ENCODE peak calls at places on chromosomes 11 and 22, in seven cellular contexts. B, W, O, H, T, J and L are unnamed samples. For H3K36me3, the result is how much of the 10 kb centered on the place peaks cover.

GRCh38 chr11:124754309-124754708 is 2.3 kb upstream of the VSIG2 start:
- DNase-seq in B (no peak), W (no peak), O (no peak), H (no peak), T (no peak), J (no peak), L (no peak)

GRCh38 chr11:68403424-68403823 is 57.1 kb upstream of the PPP6R3 start:
- DNase-seq in B (no peak), W (no peak), O (no peak), H (no peak), T (no peak), J (no peak), L (no peak)

GRCh38 chr22:41524809-41525449 is 19.3 kb downstream of the POLR3H start:
- DNase-seq in B (no peak), W (no peak), O (no peak), H (no peak), T (no peak), J (peak), L (no peak)

GRCh38 chr11:131640320-131640719 is 269.9 kb downstream of the NTM start:
- DNase-seq in B (no peak), W (no peak), O (no peak), H (no peak), T (no peak), J (no peak), L (no peak)

GRCh38 chr22:48346911-48347310 is 1480.8 kb downstream of the BRD1 start:
- DNase-seq in B (no peak), W (no peak), O (no peak), H (no peak), T (no peak), J (no peak), L (no peak)

GRCh38 chr11:27296406-27296994 is 66.5 kb downstream of the CCDC34 start:
- DNase-seq in B (no peak), W (no peak), O (peak), H (no peak), T (peak), J (no peak), L (peak)

GRCh38 chr11:119206512-119207299 is 567 bp downstream of the CBL start:
- DNase-seq in B (no peak), W (peak), O (peak), H (peak), T (no peak), J (peak), L (peak)

GRCh38 chr22:24431309-24432034 is 4.1 kb downstream of the ADORA2A start:
- DNase-seq in B (no peak), W (no peak), O (no peak), H (peak), T (no peak), J (no peak), L (no peak)

GRCh38 chr11:10792385-10793068 is 16.2 kb downstream of the EIF4G2 start:
- DNase-seq in B (peak), W (peak), O (peak), H (peak), T (peak), J (peak), L (peak)

GRCh38 chr11:73528420-73528819 is 69.5 kb downstream of the FAM168A start:
- DNase-seq in B (no peak), W (no peak), O (no peak), H (no peak), T (no peak), J (no peak), L (no peak)

GRCh38 chr11:65911682-65912568 is 6.9 kb downstream of the C11orf68 start:
- DNase-seq in B (no peak), W (peak), O (no peak), H (peak), T (peak), J (no peak), L (peak)

GRCh38 chr11:111308140-111308539 is 9.8 kb downstream of the POU2AF3 start:
- DNase-seq in B (no peak), W (no peak), O (no peak), H (no peak), T (peak), J (no peak), L (no peak)

GRCh38 chr11:121194731-121195596 is 93.9 kb downstream of the TECTA start:
- DNase-seq in B (peak), W (no peak), O (peak), H (peak), T (peak), J (peak), L (peak)

GRCh38 chr11:68963779-68964178 is 17.0 kb downstream of the MRGPRD start:
- DNase-seq in B (no peak), W (no peak), O (no peak), H (no peak), T (no peak), J (no peak), L (no peak)

GRCh38 chr11:48055292-48056132 is 75.2 kb downstream of the PTPRJ start:
- DNase-seq in B (no peak), W (no peak), O (peak), H (no peak), T (peak), J (peak), L (no peak)

GRCh38 chr22:37032535-37033460 is 13.3 kb downstream of the MPST start:
- DNase-seq in B (no peak), W (no peak), O (no peak), H (peak), T (peak), J (no peak), L (no peak)

GRCh38 chr22:47191630-47192105 is 429.2 kb downstream of the TBC1D22A start:
- DNase-seq in B (no peak), W (no peak), O (no peak), H (no peak), T (no peak), J (no peak), L (no peak)

GRCh38 chr11:70675697-70676374 is 277.5 kb downstream of the CTTN start:
- DNase-seq in B (no peak), W (no peak), O (no peak), H (no peak), T (no peak), J (no peak), L (no peak)

GRCh38 chr22:39901519-39902146 is 749 bp downstream of the GRAP2 start:
- DNase-seq in B (no peak), W (no peak), O (no peak), H (no peak), T (no peak), J (no peak), L (no peak)

GRCh38 chr11:122741613-122742012 is 86.1 kb downstream of the UBASH3B start:
- DNase-seq in B (no peak), W (peak), O (no peak), H (peak), T (peak), J (no peak), L (peak)

GRCh38 chr11:62909107-62909894 is 11.9 kb downstream of the CHRM1 start:
- DNase-seq in B (no peak), W (peak), O (peak), H (peak), T (peak), J (no peak), L (peak)

GRCh38 chr11:82863209-82863608 is 37.0 kb downstream of the PRCP start:
- DNase-seq in B (no peak), W (no peak), O (no peak), H (no peak), T (no peak), J (no peak), L (no peak)

GRCh38 chr11:65420506-65421203 is 1.9 kb upstream of the NEAT1 start:
- DNase-seq in B (no peak), W (no peak), O (no peak), H (no peak), T (no peak), J (no peak), L (peak)

GRCh38 chr22:42938449-42938848 is 76.5 kb downstream of the PACSIN2 start:
- DNase-seq in B (no peak), W (no peak), O (no peak), H (no peak), T (no peak), J (no peak), L (no peak)
- H3K36me3 ChIP-seq in B (under half), W (under half), O (under half), H (under half), T (under half), J (under half), L (under half)

GRCh38 chr22:49894321-49895072 is 23.7 kb downstream of the ALG12 start:
- DNase-seq in B (no peak), W (no peak), O (no peak), H (no peak), T (no peak), J (no peak), L (no peak)
- H3K36me3 ChIP-seq in B (under half), W (under half), O (under half), H (under half), T (under half), J (under half), L (under half)

GRCh38 chr22:45185718-45186511 is 22.2 kb downstream of the NUP50 start:
- DNase-seq in B (no peak), W (no peak), O (no peak), H (no peak), T (no peak), J (no peak), L (peak)

GRCh38 chr22:45192701-45193187 is 29.0 kb downstream of the NUP50 start:
- DNase-seq in B (no peak), W (no peak), O (no peak), H (no peak), T (no peak), J (no peak), L (peak)

GRCh38 chr22:45187891-45188290 is 24.2 kb downstream of the NUP50 start:
- DNase-seq in B (no peak), W (no peak), O (no peak), H (no peak), T (no peak), J (no peak), L (no peak)

GRCh38 chr22:45190473-45190872 is 26.7 kb downstream of the NUP50 start:
- DNase-seq in B (no peak), W (no peak), O (no peak), H (no peak), T (no peak), J (no peak), L (no peak)

GRCh38 chr22:45188779-45189178 is 25.1 kb downstream of the NUP50 start:
- DNase-seq in B (no peak), W (no peak), O (no peak), H (no peak), T (no peak), J (no peak), L (no peak)
- H3K36me3 ChIP-seq in B (under half), W (under half), O (half or more), H (under half), T (under half), J (under half), L (under half)

DNA sequence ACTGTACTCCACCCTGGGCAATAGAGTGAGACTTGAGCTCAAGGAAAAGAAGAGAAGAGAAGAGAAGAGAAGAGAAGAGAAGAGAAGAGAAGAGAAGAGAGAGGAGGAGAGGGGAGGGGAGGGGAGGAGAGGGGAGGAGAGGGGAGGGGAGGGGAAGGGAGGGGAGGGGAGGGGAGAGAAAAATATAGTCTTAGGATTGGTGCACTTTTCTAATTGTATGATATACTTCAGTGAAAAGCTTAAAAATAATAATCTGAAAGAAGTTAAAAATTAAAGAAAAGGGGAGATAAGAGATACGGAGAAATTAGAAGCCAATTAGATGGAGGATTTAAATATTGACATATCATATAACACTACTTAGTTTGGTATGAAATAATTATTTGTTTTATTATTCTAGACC is 19.3 kb downstream of the OR52A5 start:
- DNase-seq in B (no peak), W (no peak), O (no peak), H (no peak), T (no peak), J (no peak), L (no peak)
- H3K36me3 ChIP-seq in B (under half), W (under half), O (under half), H (under half), T (under half), J (under half), L (under half)

GRCh38 chr22:21697021-21697771 is 31.4 kb downstream of the PPIL2 start:
- DNase-seq in B (no peak), W (no peak), O (no peak), H (no peak), T (no peak), J (no peak), L (no peak)

GRCh38 chr22:21697866-21698265 is 32.1 kb downstream of the PPIL2 start:
- DNase-seq in B (no peak), W (no peak), O (no peak), H (no peak), T (no peak), J (no peak), L (no peak)

GRCh38 chr22:21699643-21700042 is 33.8 kb downstream of the PPIL2 start:
- DNase-seq in B (no peak), W (no peak), O (no peak), H (no peak), T (no peak), J (no peak), L (no peak)

GRCh38 chr22:21700822-21701221 is 34.8 kb downstream of the YPEL1 start:
- DNase-seq in B (no peak), W (no peak), O (no peak), H (no peak), T (no peak), J (no peak), L (no peak)

DNA sequence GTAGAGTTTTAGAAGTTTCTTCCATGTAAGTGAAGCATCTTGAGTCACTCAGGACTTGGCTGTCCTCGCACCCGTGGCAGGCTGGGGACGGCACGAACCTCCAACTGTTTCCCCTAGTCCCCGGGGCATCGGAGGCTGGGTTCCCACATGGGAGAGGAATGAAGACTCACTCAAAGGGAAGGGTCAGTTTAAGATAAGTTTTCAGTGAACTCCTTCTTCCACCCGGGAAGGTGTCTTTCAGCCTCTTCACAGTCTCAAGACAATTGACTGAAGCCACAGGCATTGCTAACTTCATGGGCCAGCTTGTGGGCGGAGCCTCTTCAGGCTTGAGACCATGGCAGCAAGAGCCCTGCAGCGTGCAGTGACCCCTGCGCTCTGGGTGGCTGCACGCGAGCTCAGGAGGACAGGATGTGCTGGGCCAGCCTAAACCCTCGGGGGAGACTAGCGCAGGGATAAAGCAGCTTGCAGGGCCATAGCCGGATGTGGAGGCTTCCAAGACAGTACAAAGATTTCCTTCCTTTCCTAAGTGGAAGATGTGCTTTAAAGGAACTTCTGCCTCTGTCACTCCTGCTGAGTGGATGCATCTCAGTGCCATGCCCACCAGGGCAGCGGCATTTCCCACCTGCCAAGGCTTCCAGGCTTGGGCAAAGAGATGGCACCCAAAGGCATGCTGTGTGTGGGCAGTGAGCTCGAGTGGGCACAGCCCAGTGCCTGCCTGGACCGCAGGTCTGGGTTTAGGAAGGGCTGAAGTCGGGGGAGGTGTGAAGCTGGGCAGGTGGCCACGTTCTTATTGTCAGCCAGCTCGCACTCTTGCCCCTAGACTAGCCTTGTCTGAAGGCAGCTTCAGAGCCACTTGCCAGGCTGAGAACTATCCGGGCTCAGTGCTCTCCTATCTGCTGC is 32.9 kb downstream of the PPIL2 start:
- DNase-seq in B (no peak), W (peak), O (no peak), H (peak), T (peak), J (no peak), L (peak)
- H3K36me3 ChIP-seq in B (under half), W (half or more), O (half or more), H (under half), T (under half), J (under half), L (under half)